ENCODE peak calls at places on chromosome 5, in five cellular contexts. F is HCT116, K is ovary, B is uterus, I is A549. D is an unnamed sample.

GRCh38 chr5:17005087-17005828 is 69.2 kb upstream of the MYO10 start:
- DNase-seq in F (no peak), I (no peak), K (no peak), B (no peak), D (no peak)

GRCh38 chr5:15020731-15021130 is 149.2 kb upstream of the ANKH start:
- DNase-seq in B (no peak), F (no peak), I (no peak), K (no peak), D (no peak)

GRCh38 chr5:126801992-126802294 is 25.0 kb downstream of the LMNB1 start:
- DNase-seq in I (no peak), B (no peak), K (no peak), F (no peak), D (no peak)

GRCh38 chr5:116573279-116573616 is 1.4 kb downstream of the SEMA6A start:
- DNase-seq in B (peak), K (no peak), F (no peak), I (peak), D (no peak)

GRCh38 chr5:131393498-131393968 is 129.7 kb downstream of the CDC42SE2 start:
- DNase-seq in B (no peak), F (no peak), I (no peak), K (no peak), D (no peak)

GRCh38 chr5:158841918-158842317 is 257.8 kb downstream of the EBF1 start:
- DNase-seq in K (no peak), I (no peak), F (no peak), B (no peak), D (no peak)

GRCh38 chr5:9156282-9156681 is 389.6 kb downstream of the SEMA5A start:
- DNase-seq in K (no peak), B (peak), I (no peak), F (no peak), D (no peak)

GRCh38 chr5:127517480-127518318 is at the start of gene PRRC1:
- DNase-seq in I (peak), K (peak), F (peak), B (peak), D (peak)

GRCh38 chr5:93730124-93730523 is 11.3 kb downstream of the POU5F2 start:
- DNase-seq in F (no peak), I (no peak), K (no peak), B (no peak), D (no peak)

GRCh38 chr5:122259995-122260394 is 52.0 kb upstream of the SNCAIP start:
- DNase-seq in K (peak), B (no peak), I (no peak), F (no peak), D (no peak)

GRCh38 chr5:81315830-81316229 is 14.4 kb downstream of the ZCCHC9 start:
- DNase-seq in F (no peak), K (no peak), I (no peak), B (no peak), D (no peak)

GRCh38 chr5:112870976-112871375 is 9.9 kb downstream of the SRP19 start:
- DNase-seq in I (no peak), B (no peak), F (no peak), K (no peak), D (no peak)

GRCh38 chr5:40224421-40224820 is 455.3 kb upstream of the PTGER4 start:
- DNase-seq in K (no peak), B (no peak), F (no peak), I (no peak), D (no peak)

GRCh38 chr5:97534166-97534565 is 351.1 kb upstream of the RIOK2 start:
- DNase-seq in F (peak), K (peak), I (peak), B (no peak), D (no peak)

GRCh38 chr5:113204525-113205161 is 228.0 kb downstream of the DCP2 start:
- DNase-seq in I (no peak), F (no peak), B (peak), K (peak), D (peak)

GRCh38 chr5:34522599-34523381 is 133.3 kb upstream of the RAI14 start:
- DNase-seq in B (peak), I (peak), K (peak), F (peak), D (no peak)

GRCh38 chr5:60701317-60701988 is 1.5 kb upstream of the DEPDC1B start:
- DNase-seq in K (no peak), B (no peak), F (no peak), I (no peak), D (no peak)

GRCh38 chr5:60700347-60700815 is 415 bp upstream of the DEPDC1B start:
- DNase-seq in I (no peak), F (no peak), B (no peak), K (no peak), D (no peak)

GRCh38 chr5:60698316-60698715 is 1.6 kb downstream of the DEPDC1B start:
- DNase-seq in K (no peak), B (no peak), F (no peak), I (no peak), D (no peak)

GRCh38 chr5:60703944-60704343 is 4.0 kb upstream of the DEPDC1B start:
- DNase-seq in F (no peak), B (no peak), I (no peak), K (no peak), D (no peak)

GRCh38 chr5:60699549-60700346 is at the start of gene DEPDC1B:
- DNase-seq in B (peak), F (peak), K (peak), I (peak), D (peak)
- TF ChIP-seq POLR2A in B (peak), F (peak), K (no peak), I (peak), D (no peak)

GRCh38 chr5:172858990-172859811 is 25.1 kb downstream of the ERGIC1 start:
- DNase-seq in I (peak), F (no peak), K (no peak), B (peak), D (peak)
- TF ChIP-seq POLR2A in I (no peak), F (no peak), K (no peak), B (no peak), D (no peak)

GRCh38 chr5:1294839-1295649 is at the start of gene TERT:
- DNase-seq in K (no peak), F (no peak), I (peak), B (no peak), D (no peak)

GRCh38 chr5:1298723-1299510 is 4.0 kb upstream of the TERT start:
- DNase-seq in K (no peak), I (no peak), B (no peak), F (no peak), D (no peak)

GRCh38 chr5:1295650-1296037 is 776 bp upstream of the TERT start:
- DNase-seq in K (no peak), I (no peak), B (no peak), F (no peak), D (no peak)

GRCh38 chr5:1298067-1298551 is 3.2 kb upstream of the TERT start:
- DNase-seq in F (no peak), K (no peak), I (no peak), B (no peak), D (no peak)

DNA sequence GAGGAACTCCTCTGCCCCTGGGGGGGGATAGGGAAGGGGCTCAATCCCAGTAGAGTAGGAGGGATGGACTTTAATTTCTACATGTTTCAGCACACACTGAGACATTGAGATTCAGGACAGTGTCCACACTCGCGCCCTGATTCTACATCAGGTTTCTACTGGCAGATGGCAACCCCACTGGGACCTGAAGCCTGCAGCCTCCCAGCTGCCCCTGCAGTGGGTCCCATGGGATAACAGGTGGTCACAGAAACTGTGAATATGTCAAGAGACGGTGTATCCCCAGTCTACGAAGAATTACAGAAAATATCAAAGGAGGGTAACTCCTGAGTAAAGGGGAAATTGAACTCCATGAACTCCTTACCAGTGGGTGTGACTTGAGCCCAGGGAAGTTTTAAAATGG is 2.4 kb upstream of the TERT start:
- DNase-seq in B (no peak), K (no peak), I (no peak), F (no peak), D (no peak)
- TF ChIP-seq POLR2A in B (no peak), K (no peak), I (no peak), F (no peak), D (no peak)

GRCh38 chr5:107361945-107362344 is 308.8 kb downstream of the EFNA5 start:
- DNase-seq in K (no peak), F (no peak), I (no peak), B (no peak), D (peak)

GRCh38 chr5:107365355-107366109 is 305.2 kb downstream of the EFNA5 start:
- DNase-seq in B (no peak), I (no peak), F (no peak), K (no peak), D (no peak)

GRCh38 chr5:107367480-107367879 is 303.3 kb downstream of the EFNA5 start:
- DNase-seq in I (no peak), B (no peak), F (no peak), K (no peak), D (no peak)

GRCh38 chr5:107367919-107368318 is 302.8 kb downstream of the EFNA5 start:
- DNase-seq in B (no peak), I (no peak), F (no peak), K (no peak), D (no peak)

GRCh38 chr5:107364443-107365096 is 306.2 kb downstream of the EFNA5 start:
- DNase-seq in I (no peak), F (no peak), B (no peak), K (no peak), D (no peak)
- TF ChIP-seq POLR2A in I (no peak), F (no peak), B (no peak), K (no peak), D (no peak)

GRCh38 chr5:109601736-109602135 is 88.0 kb upstream of the MAN2A1 start:
- DNase-seq in F (no peak), K (no peak), B (no peak), I (no peak), D (no peak)

GRCh38 chr5:109610581-109610980 is 79.1 kb upstream of the MAN2A1 start:
- DNase-seq in K (no peak), B (no peak), I (no peak), F (no peak), D (no peak)

GRCh38 chr5:109604758-109605157 is 85.0 kb upstream of the MAN2A1 start:
- DNase-seq in K (no peak), I (no peak), F (no peak), B (no peak), D (no peak)
- TF ChIP-seq POLR2A in K (no peak), I (no peak), F (no peak), B (no peak), D (no peak)

DNA sequence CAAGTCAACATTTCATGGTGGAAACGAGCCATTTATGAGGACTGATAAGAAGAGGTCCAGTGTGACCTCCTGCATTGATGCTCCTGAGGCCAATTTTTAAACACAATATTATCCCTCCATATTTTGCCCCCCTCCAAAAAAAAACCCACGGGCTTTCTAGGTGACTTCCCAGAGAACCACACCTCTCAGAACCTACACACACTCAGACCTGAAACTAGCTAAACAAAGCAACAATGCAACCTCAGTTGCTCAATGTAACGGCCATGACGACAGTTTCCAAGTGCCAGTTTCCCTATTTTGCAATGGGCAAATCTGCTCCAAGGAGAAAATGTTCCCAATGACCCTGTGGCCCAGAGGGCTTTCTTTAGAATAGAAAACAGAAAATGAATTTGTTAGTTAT is 3.5 kb downstream of the NRG2 start:
- DNase-seq in B (no peak), I (no peak), K (no peak), F (no peak), D (peak)
- TF ChIP-seq POLR2A in B (no peak), I (no peak), K (no peak), F (no peak), D (peak)

DNA sequence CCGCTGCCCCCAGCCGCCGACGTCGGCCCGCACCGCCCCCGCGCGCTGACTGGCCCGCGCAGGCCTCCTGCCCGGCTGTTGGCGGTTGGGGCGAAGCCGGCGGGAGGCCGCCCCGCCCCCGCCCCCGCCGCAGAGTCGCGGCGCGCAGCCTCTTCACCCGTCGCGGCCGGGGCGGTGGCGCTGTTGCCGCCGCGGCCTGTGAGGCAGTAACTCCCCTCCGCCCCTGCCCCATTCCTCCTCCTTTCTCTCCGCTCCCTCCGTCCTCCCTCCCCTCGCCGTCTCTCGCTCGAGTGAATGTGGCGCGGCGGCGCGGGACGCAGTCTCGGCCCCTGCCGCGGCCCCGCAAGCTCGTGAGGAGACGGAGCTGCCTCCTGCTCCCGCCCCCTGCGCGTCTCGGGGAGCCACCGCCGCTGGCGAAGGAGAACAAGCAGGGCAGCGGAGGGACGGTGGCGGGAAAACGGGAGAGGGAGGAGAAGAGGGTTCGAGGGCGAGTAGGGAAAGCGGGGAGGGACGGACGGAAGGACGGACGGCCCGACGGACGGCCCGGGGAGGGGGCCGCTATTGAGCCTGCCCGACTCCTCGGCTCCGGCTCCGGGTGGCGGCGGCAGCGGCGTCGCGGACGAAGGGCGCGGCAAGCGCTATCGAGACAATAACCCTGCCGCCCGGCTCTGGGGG is 637 bp upstream of the ERBIN start:
- DNase-seq in K (peak), B (peak), F (peak), I (peak), D (peak)
- TF ChIP-seq POLR2A in K (peak), B (peak), F (peak), I (peak), D (peak)

GRCh38 chr5:147451125-147451524 is 58.7 kb downstream of the DPYSL3 start:
- DNase-seq in K (no peak), I (no peak), B (no peak), F (no peak), D (no peak)

GRCh38 chr5:147455321-147455720 is 54.5 kb downstream of the DPYSL3 start:
- DNase-seq in F (no peak), I (no peak), K (peak), B (peak), D (peak)

GRCh38 chr5:147452137-147452838 is 57.6 kb downstream of the DPYSL3 start:
- DNase-seq in B (peak), K (peak), I (no peak), F (no peak), D (no peak)

GRCh38 chr5:147455822-147456221 is 54.0 kb downstream of the DPYSL3 start:
- DNase-seq in I (no peak), F (no peak), B (no peak), K (no peak), D (no peak)

DNA sequence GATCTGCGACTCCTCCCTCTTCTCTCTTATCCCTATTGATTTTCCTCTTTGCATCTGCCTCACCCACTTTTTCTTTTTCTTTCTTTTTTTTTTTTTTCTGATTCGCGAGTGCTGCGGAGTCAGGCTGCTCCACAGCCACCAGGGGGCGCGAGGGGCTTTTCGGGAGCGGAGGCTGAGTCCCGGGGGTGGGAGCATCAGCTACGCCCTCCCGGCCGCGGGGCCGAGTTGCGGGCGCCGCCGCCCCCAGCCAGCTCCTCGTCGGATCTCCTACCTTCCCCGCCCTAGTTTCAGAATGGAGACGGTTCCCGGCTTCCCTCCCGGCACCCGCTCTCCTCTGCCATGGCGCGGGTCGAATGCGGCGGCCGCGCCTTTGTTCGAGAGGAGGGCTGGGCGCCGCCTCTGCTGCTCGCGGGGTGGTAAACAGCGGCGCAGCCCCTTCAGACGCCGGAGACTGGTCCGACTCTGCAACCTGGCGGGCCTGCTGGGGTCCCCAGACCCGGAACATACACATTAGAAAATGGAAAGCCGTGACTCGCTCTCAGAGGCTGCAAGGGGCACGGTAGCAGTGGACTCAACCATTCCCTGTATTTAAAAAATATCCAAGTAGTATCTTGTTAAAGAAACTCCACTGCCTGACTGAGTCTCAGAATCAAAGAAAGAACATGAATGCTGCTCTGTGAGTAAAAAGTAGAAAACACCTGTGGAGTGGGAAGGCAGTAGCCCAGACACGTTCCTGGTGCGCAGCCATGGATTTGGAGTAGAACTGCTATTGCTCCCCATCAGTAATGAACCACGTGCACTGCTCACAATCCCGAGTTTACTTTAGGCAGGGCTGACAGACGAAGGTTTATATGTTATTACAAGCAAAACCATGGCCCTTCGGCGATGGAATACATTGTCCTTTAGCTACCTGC is 55.7 kb downstream of the DPYSL3 start:
- DNase-seq in B (peak), I (peak), F (peak), K (peak), D (peak)
- TF ChIP-seq POLR2A in B (no peak), I (no peak), F (no peak), K (peak), D (no peak)

GRCh38 chr5:376951-377325 is 55.4 kb downstream of the AHRR start:
- DNase-seq in K (no peak), F (no peak), B (no peak), I (no peak), D (no peak)
- TF ChIP-seq POLR2A in K (no peak), F (no peak), B (no peak), I (no peak), D (no peak)

GRCh38 chr5:179818746-179819295 is 1.9 kb upstream of the SQSTM1 start:
- DNase-seq in I (peak), B (peak), K (peak), F (peak), D (peak)
- TF ChIP-seq POLR2A in I (no peak), B (peak), K (peak), F (no peak), D (no peak)

D was measured in gastrocnemius medialis.